ENCODE peak calls at places on chromosomes 13 and 19, in ten cellular contexts. N, M, R, Z, A, Q, D, E, F and O are unnamed samples.

GRCh38 chr19:58279042-58279924 is 528 bp downstream of the ZNF8 start:
- DNase-seq in M (peak; percentile 65), N (peak; percentile 72), D (peak; percentile 86), F (peak; percentile 76), Z (peak; percentile 83), A (no peak), R (peak; percentile 84), Q (peak; percentile 83), E (peak; percentile 91), O (no peak)

GRCh38 chr19:7669641-7670040 is 792 bp downstream of the RETN start:
- DNase-seq in E (no peak), M (no peak), N (no peak), F (no peak), A (no peak), R (no peak), D (no peak), Z (no peak), Q (no peak), O (no peak)

GRCh38 chr13:113297370-113297871 is 382 bp downstream of the LAMP1 start:
- DNase-seq in D (peak; percentile 11), R (no peak), A (no peak), N (peak; percentile 11), M (peak; percentile 37), F (no peak), Z (peak; percentile 79), E (no peak), Q (no peak), O (peak; percentile 73)

GRCh38 chr19:34733266-34733825 is 697 bp upstream of the ZNF181 start:
- DNase-seq in M (peak; percentile 59), A (no peak), F (no peak), E (peak; percentile 65), R (peak; percentile 40), D (no peak), Z (peak; percentile 87), N (no peak), Q (peak; percentile 71), O (no peak)

GRCh38 chr19:54388001-54388802 is 23.5 kb upstream of the LAIR1 start:
- DNase-seq in N (no peak), Q (peak; percentile 38), M (no peak), D (no peak), Z (no peak), R (peak; percentile 26), F (no peak), A (no peak), E (peak; percentile 35), O (peak; percentile 26)

GRCh38 chr13:111908391-111908790 is 158.6 kb upstream of the SOX1 start:
- DNase-seq in F (no peak), E (no peak), R (no peak), Q (no peak), D (no peak), M (no peak), Z (peak; percentile 47), A (no peak), N (no peak), O (no peak)

GRCh38 chr19:7871530-7872305 is 2.5 kb downstream of the PRR36 start:
- DNase-seq in E (peak; percentile 89), M (peak; percentile 96), N (peak; percentile 95), R (peak; percentile 84), Z (no peak), F (peak; percentile 60), D (peak; percentile 97), Q (peak; percentile 95), A (peak; percentile 62), O (peak; percentile 69)

GRCh38 chr13:108226184-108226583 is 8.0 kb downstream of the ABHD13 start:
- DNase-seq in N (no peak), M (no peak), Q (no peak), F (no peak), Z (no peak), R (no peak), D (peak; percentile 3), A (no peak), E (no peak), O (no peak)

GRCh38 chr19:44755219-44755618 is 6.7 kb downstream of the BCL3 start:
- DNase-seq in Q (no peak), N (no peak), F (no peak), A (no peak), Z (no peak), E (no peak), D (no peak), M (no peak), R (no peak), O (no peak)

GRCh38 chr13:114067886-114068722 is 64.3 kb downstream of the RASA3 start:
- DNase-seq in A (no peak), N (no peak), M (no peak), R (no peak), F (no peak), Q (peak; percentile 21), Z (no peak), E (no peak), D (no peak), O (no peak)

GRCh38 chr19:45528744-45529453 is 21.6 kb downstream of the VASP start:
- DNase-seq in Z (no peak), F (no peak), D (peak; percentile 23), N (no peak), R (no peak), Q (peak; percentile 92), A (no peak), E (peak; percentile 43), M (peak; percentile 56), O (no peak)

GRCh38 chr19:20414133-20414532 is 151.4 kb downstream of the ZNF737 start:
- DNase-seq in Q (no peak), F (no peak), N (no peak), Z (no peak), E (no peak), A (no peak), R (no peak), D (no peak), M (no peak), O (no peak)

GRCh38 chr19:54209748-54210494 is 9.3 kb downstream of the RPS9 start:
- DNase-seq in F (peak; percentile 90), N (peak; percentile 98), M (peak; percentile 97), Q (peak; percentile 79), A (peak; percentile 96), R (peak; percentile 80), E (peak; percentile 91), D (peak; percentile 99), Z (no peak), O (no peak)

GRCh38 chr19:50239916-50240585 is 36.6 kb downstream of the MYH14 start:
- DNase-seq in N (no peak), M (no peak), E (no peak), Q (no peak), A (no peak), R (no peak), F (no peak), D (no peak), Z (no peak), O (no peak)

GRCh38 chr13:28499579-28499978 is 4.7 kb upstream of the FLT1 start:
- DNase-seq in E (no peak), F (no peak), Q (no peak), A (no peak), D (no peak), M (no peak), Z (no peak), N (no peak), R (no peak), O (no peak)

GRCh38 chr19:51651216-51651846 is 4.7 kb upstream of the SIGLEC14 start:
- DNase-seq in M (peak; percentile 38), E (peak; percentile 31), R (peak; percentile 16), Q (no peak), F (no peak), D (no peak), N (no peak), Z (no peak), A (no peak), O (no peak)

GRCh38 chr13:47215741-47216140 is 318.9 kb upstream of the HTR2A start:
- DNase-seq in N (peak; percentile 89), E (no peak), M (no peak), Q (no peak), Z (no peak), R (no peak), A (peak; percentile 10), F (no peak), D (peak; percentile 88), O (no peak)

GRCh38 chr13:73865027-73865426 is 269.2 kb downstream of the KLF12 start:
- DNase-seq in E (no peak), Z (no peak), R (no peak), F (no peak), M (no peak), A (no peak), N (peak; percentile 29), Q (no peak), D (peak; percentile 27), O (no peak)

GRCh38 chr13:21316376-21316775 is 139.9 kb downstream of the MRPL57 start:
- DNase-seq in Q (no peak), N (no peak), E (no peak), M (no peak), Z (no peak), R (no peak), F (no peak), A (no peak), D (no peak), O (no peak)

GRCh38 chr13:97810152-97810551 is 143.3 kb upstream of the IPO5 start:
- DNase-seq in N (peak; percentile 50), Z (no peak), A (no peak), Q (no peak), E (no peak), R (no peak), F (no peak), M (no peak), D (peak; percentile 57), O (no peak)
- TF ChIP-seq CTCF in N (peak; percentile 64), Z (no peak), A (peak; percentile 42), Q (peak; percentile 64), E (peak; percentile 15), R (peak; percentile 54), F (peak; percentile 43), M (no peak), D (peak; percentile 50), O (no peak)

GRCh38 chr19:3061214-3062161 is 807 bp downstream of the TLE5 start:
- DNase-seq in F (no peak), Z (no peak), R (peak; percentile 73), E (peak; percentile 78), Q (no peak), M (no peak), D (peak; percentile 61), A (no peak), N (peak; percentile 34), O (peak; percentile 59)
- TF ChIP-seq CTCF in F (peak; percentile 24), Z (no peak), R (peak; percentile 44), E (peak; percentile 15), Q (peak; percentile 36), M (no peak), D (peak; percentile 2), A (no peak), N (peak; percentile 9), O (peak; percentile 25)

DNA sequence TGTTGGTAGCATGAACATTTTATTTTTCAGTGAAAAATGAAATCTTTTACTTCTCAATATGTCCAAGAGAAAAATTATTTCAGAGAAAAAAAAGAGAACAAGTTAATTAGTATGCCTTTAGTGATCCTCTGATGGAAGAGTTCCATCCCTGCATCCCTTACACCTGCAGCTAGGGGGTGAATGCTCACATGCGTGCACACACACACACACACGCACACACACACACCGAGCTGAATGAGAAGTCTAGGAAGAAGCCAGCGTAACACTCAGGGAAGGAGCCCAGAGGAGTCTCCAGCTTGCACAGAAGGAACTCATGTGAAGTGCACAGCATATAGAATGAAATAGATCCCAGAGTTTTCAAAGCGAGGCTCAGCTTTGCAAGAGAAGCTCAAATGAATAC is 510.5 kb downstream of the IRS2 start:
- DNase-seq in R (no peak), M (no peak), Q (peak; percentile 70), F (no peak), E (no peak), N (no peak), A (no peak), Z (no peak), D (no peak), O (no peak)
- TF ChIP-seq CTCF in R (no peak), M (no peak), Q (peak; percentile 45), F (no peak), E (no peak), N (peak; percentile 10), A (peak; percentile 33), Z (no peak), D (peak; percentile 35), O (no peak)

GRCh38 chr13:76885203-76886004 is 801 bp downstream of the KCTD12 start:
- DNase-seq in Z (peak; percentile 82), M (peak; percentile 75), D (peak; percentile 83), R (peak; percentile 81), A (no peak), N (peak; percentile 84), F (peak; percentile 19), Q (peak; percentile 59), E (peak; percentile 83), O (peak; percentile 28)
- TF ChIP-seq CTCF in Z (no peak), M (no peak), D (peak; percentile 50), R (peak; percentile 59), A (peak; percentile 59), N (peak; percentile 57), F (peak; percentile 19), Q (peak; percentile 40), E (peak; percentile 23), O (no peak)